ENCODE peak calls at places on chromosomes 6 and 20, in eight cellular contexts. R, D, Y, G, B, C, S and E are unnamed samples.

GRCh38 chr6:160300076-160300695 is 41.6 kb upstream of the SLC22A2 start:
- DNase-seq in R (no peak), D (no peak), Y (no peak), G (no peak), B (no peak), C (no peak), S (no peak), E (no peak)

GRCh38 chr6:147105786-147106185 is 98.4 kb upstream of the STXBP5 start:
- DNase-seq in R (no peak), D (no peak), Y (no peak), G (no peak), B (no peak), C (no peak), S (no peak), E (no peak)

GRCh38 chr6:88301888-88302768 is 136.0 kb upstream of the CNR1 start:
- DNase-seq in R (no peak), D (no peak), Y (no peak), G (no peak), B (no peak), C (no peak), S (no peak), E (no peak)

GRCh38 chr6:149988550-149989336 is 25.0 kb downstream of the ULBP1 start:
- DNase-seq in R (no peak), D (no peak), Y (no peak), G (no peak), B (no peak), C (peak; percentile 47), S (no peak), E (no peak)

GRCh38 chr6:138038148-138038870 is 68.9 kb downstream of the PERP start:
- DNase-seq in R (no peak), D (no peak), Y (no peak), G (no peak), B (no peak), C (no peak), S (no peak), E (no peak)

GRCh38 chr6:136282906-136283305 is 6.7 kb downstream of the BCLAF1 start:
- DNase-seq in R (no peak), D (no peak), Y (no peak), G (no peak), B (no peak), C (no peak), S (no peak), E (no peak)

GRCh38 chr20:20593447-20594170 is 118.8 kb downstream of the RALGAPA2 start:
- DNase-seq in R (no peak), D (peak; percentile 36), Y (no peak), G (no peak), B (peak; percentile 87), C (no peak), S (no peak), E (peak; percentile 13)

GRCh38 chr6:149864578-149865535 is 698 bp upstream of the LRP11 start:
- DNase-seq in R (no peak), D (no peak), Y (no peak), G (no peak), B (peak; percentile 60), C (peak; percentile 49), S (no peak), E (no peak)

GRCh38 chr6:42511803-42512422 is 51.9 kb upstream of the UBR2 start:
- DNase-seq in R (no peak), D (peak; percentile 18), Y (no peak), G (no peak), B (no peak), C (no peak), S (no peak), E (no peak)

GRCh38 chr6:28583463-28583862 is 57.8 kb downstream of the GPX5 start:
- DNase-seq in R (no peak), D (no peak), Y (no peak), G (no peak), B (no peak), C (no peak), S (no peak), E (no peak)

GRCh38 chr6:36625161-36625919 is 31.2 kb downstream of the SRSF3 start:
- DNase-seq in R (no peak), D (peak; percentile 64), Y (no peak), G (no peak), B (peak; percentile 1), C (no peak), S (no peak), E (no peak)

GRCh38 chr6:14883921-14884320 is 361.9 kb upstream of the JARID2 start:
- DNase-seq in R (no peak), D (no peak), Y (no peak), G (no peak), B (peak; percentile 52), C (no peak), S (no peak), E (no peak)

GRCh38 chr20:23294166-23294565 is 56.4 kb upstream of the NXT1 start:
- DNase-seq in R (no peak), D (no peak), Y (no peak), G (no peak), B (no peak), C (no peak), S (no peak), E (no peak)

GRCh38 chr6:137361701-137362100 is 132.5 kb downstream of the OLIG3 start:
- DNase-seq in R (no peak), D (no peak), Y (no peak), G (no peak), B (no peak), C (no peak), S (no peak), E (no peak)

GRCh38 chr6:109321752-109322151 is 60.5 kb downstream of the CD164 start:
- DNase-seq in R (no peak), D (no peak), Y (no peak), G (no peak), B (no peak), C (no peak), S (no peak), E (no peak)

GRCh38 chr6:52517502-52518278 is 59.2 kb downstream of the TRAM2 start:
- DNase-seq in R (peak; percentile 74), D (peak; percentile 89), Y (peak; percentile 90), G (peak; percentile 86), B (peak; percentile 49), C (peak; percentile 84), S (peak; percentile 81), E (no peak)

GRCh38 chr6:34391023-34391485 is 1.4 kb downstream of the NUDT3 start:
- DNase-seq in R (no peak), D (no peak), Y (peak; percentile 19), G (peak; percentile 55), B (no peak), C (no peak), S (no peak), E (no peak)

GRCh38 chr6:154394571-154394970 is 38.0 kb upstream of the IPCEF1 start:
- DNase-seq in R (no peak), D (no peak), Y (no peak), G (no peak), B (no peak), C (no peak), S (no peak), E (no peak)

GRCh38 chr20:63782521-63782971 is 43.0 kb downstream of the SLC2A4RG start:
- DNase-seq in R (no peak), D (no peak), Y (no peak), G (no peak), B (no peak), C (no peak), S (no peak), E (no peak)

GRCh38 chr6:164753517-164753916 is 555.9 kb downstream of the C6orf118 start:
- DNase-seq in R (no peak), D (no peak), Y (no peak), G (no peak), B (no peak), C (no peak), S (no peak), E (no peak)

GRCh38 chr6:26003102-26003694 is 40.6 kb downstream of the TRIM38 start:
- DNase-seq in R (no peak), D (no peak), Y (peak; percentile 57), G (peak; percentile 39), B (peak; percentile 62), C (peak; percentile 58), S (peak; percentile 17), E (no peak)

GRCh38 chr20:32985596-32985995 is 18.6 kb downstream of the SUN5 start:
- DNase-seq in R (no peak), D (no peak), Y (no peak), G (no peak), B (no peak), C (no peak), S (no peak), E (no peak)

DNA sequence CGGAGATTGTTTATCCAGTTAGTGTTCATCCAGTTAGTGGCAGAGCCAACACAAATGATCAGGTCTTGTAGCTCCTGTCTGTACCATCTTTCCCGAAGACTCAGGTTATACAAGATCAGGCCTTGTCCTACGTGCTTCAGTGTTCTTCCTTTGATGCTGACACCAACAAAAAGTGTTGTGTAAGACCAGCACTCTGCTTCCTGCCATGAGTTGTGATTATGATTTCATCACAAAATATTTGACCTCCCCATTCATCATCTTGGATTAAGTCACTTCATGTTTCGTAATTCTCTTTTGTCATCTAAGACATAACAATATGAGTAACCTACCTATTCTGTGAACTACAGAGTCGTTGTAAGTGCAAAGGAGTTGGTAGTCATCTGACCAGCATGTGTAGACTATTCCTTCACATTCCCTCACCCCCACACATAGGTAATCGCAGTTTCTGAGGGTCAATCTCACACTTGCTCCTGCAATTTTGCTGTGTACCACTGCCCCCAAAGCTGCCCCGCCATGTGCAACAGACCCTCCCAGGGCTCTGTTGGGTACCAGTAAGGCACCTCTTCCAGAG is 135.6 kb upstream of the SLC22A23 start:
- DNase-seq in R (no peak), D (peak; percentile 43), Y (no peak), G (no peak), B (no peak), C (no peak), S (no peak), E (no peak)
- H3K4me3 ChIP-seq in R (no peak overlapping the region), D (no peak overlapping the region), Y (no peak overlapping the region), G (no peak overlapping the region), B (no peak overlapping the region), C (no peak overlapping the region), S (no peak overlapping the region), E (no peak overlapping the region)

DNA sequence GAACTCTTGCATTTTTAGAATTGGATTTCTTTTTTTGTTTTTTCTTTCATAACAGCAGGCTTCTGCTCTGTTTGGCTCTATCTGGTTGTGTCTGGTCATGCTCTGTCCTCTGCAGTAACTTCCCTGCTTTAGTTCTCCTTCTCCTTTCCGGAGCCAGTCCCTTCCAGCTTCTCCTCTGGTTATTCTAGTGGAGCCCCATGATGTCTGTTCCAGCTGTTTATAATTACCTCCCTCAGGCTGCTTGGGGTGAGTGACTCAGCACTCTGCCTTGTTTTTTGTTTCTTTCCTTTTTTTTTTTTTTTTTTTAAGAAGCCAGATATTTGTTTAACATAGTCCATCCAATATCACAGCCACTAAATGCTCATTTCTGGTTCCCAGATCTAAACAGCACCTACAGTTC is 409.6 kb downstream of the MAFB start:
- DNase-seq in R (no peak), D (peak; percentile 15), Y (peak; percentile 39), G (no peak), B (no peak), C (no peak), S (no peak), E (no peak)
- TF ChIP-seq CTCF in R (no peak), D (no peak), Y (no peak), G (no peak), B (no peak), C (no peak), S (no peak), E (no peak)

GRCh38 chr6:125743604-125744003 is 5.8 kb upstream of the HEY2 start:
- DNase-seq in R (no peak), D (no peak), Y (no peak), G (no peak), B (no peak), C (no peak), S (no peak), E (no peak)
- H3K27me3 ChIP-seq in R (no peaks in the 10 kb centered on the region), D (peaks cover 35% of the 10 kb centered on the region), Y (no peaks in the 10 kb centered on the region), G (no peaks in the 10 kb centered on the region), B (peaks cover 54% of the 10 kb centered on the region), C (no peaks in the 10 kb centered on the region), S (peaks cover 75% of the 10 kb centered on the region), E (peaks cover 1% of the 10 kb centered on the region)

GRCh38 chr6:31178143-31179041 is 7.9 kb upstream of the POU5F1 start:
- DNase-seq in R (no peak), D (no peak), Y (no peak), G (no peak), B (no peak), C (no peak), S (no peak), E (peak; percentile 41)
- H3K4me3 ChIP-seq in R (no peak overlapping the region), D (no peak overlapping the region), Y (no peak overlapping the region), G (no peak overlapping the region), B (no peak overlapping the region), C (no peak overlapping the region), S (no peak overlapping the region), E (no peak overlapping the region)